ENCODE peak calls at places on chromosomes 4 and X, in six cellular contexts. One of them, this sample, is unnamed.

GRCh38 chr4:173866289-173866688 is 336.3 kb upstream of the HAND2 start:
- DNase-seq in PC-3: no peak
- DNase-seq in neural progenitor cell: no peak
- DNase-seq in PC-9: no peak
- DNase-seq in GM23338: no peak
- DNase-seq in GM23248: no peak
- DNase-seq in this sample: no peak

GRCh38 chr4:54959656-54960055 is 165.7 kb downstream of the KDR start:
- DNase-seq in PC-3: no peak
- DNase-seq in neural progenitor cell: no peak
- DNase-seq in PC-9: no peak
- DNase-seq in GM23338: no peak
- DNase-seq in GM23248: peak; percentile 83
- DNase-seq in this sample: no peak

GRCh38 chrX:103889216-103889615 is 57.2 kb upstream of the RAB9B start:
- DNase-seq in PC-3: peak; percentile 85
- DNase-seq in neural progenitor cell: no peak
- DNase-seq in PC-9: no peak
- DNase-seq in GM23338: no peak
- DNase-seq in GM23248: no peak
- DNase-seq in this sample: no peak

GRCh38 chrX:68725966-68726365 is 78.5 kb downstream of the STARD8 start:
- DNase-seq in PC-3: no peak
- DNase-seq in neural progenitor cell: no peak
- DNase-seq in PC-9: no peak
- DNase-seq in GM23338: no peak
- DNase-seq in GM23248: no peak
- DNase-seq in this sample: no peak

GRCh38 chr4:161203865-161204264 is 959.9 kb downstream of the FSTL5 start:
- DNase-seq in PC-3: no peak
- DNase-seq in neural progenitor cell: no peak
- DNase-seq in PC-9: no peak
- DNase-seq in GM23338: no peak
- DNase-seq in GM23248: no peak
- DNase-seq in this sample: no peak

GRCh38 chrX:23749576-23749975 is 6.5 kb upstream of the ACOT9 start:
- DNase-seq in PC-3: no peak
- DNase-seq in neural progenitor cell: no peak
- DNase-seq in PC-9: no peak
- DNase-seq in GM23338: no peak
- DNase-seq in GM23248: peak; percentile 16
- DNase-seq in this sample: no peak

GRCh38 chr4:60805500-60806313 is 394.4 kb upstream of the ADGRL3 start:
- DNase-seq in PC-3: peak; percentile 78
- DNase-seq in neural progenitor cell: peak; percentile 59
- DNase-seq in PC-9: no peak
- DNase-seq in GM23338: peak; percentile 80
- DNase-seq in GM23248: peak; percentile 0
- DNase-seq in this sample: peak; percentile 63

GRCh38 chr4:169199184-169199583 is 71.6 kb downstream of the SH3RF1 start:
- DNase-seq in PC-3: no peak
- DNase-seq in neural progenitor cell: no peak
- DNase-seq in PC-9: no peak
- DNase-seq in GM23338: no peak
- DNase-seq in GM23248: no peak
- DNase-seq in this sample: no peak

GRCh38 chrX:100449696-100450606 is 39.9 kb upstream of the PCDH19 start:
- DNase-seq in PC-3: peak; percentile 22
- DNase-seq in neural progenitor cell: no peak
- DNase-seq in PC-9: no peak
- DNase-seq in GM23338: no peak
- DNase-seq in GM23248: no peak
- DNase-seq in this sample: no peak

GRCh38 chrX:120753413-120754251 is 122.0 kb downstream of the CT47B1 start:
- DNase-seq in PC-3: no peak
- DNase-seq in neural progenitor cell: no peak
- DNase-seq in PC-9: no peak
- DNase-seq in GM23338: no peak
- DNase-seq in GM23248: no peak
- DNase-seq in this sample: no peak

GRCh38 chr4:77959566-77960338 is 97.1 kb downstream of the MRPL1 start:
- DNase-seq in PC-3: peak; percentile 64
- DNase-seq in neural progenitor cell: peak; percentile 80
- DNase-seq in PC-9: no peak
- DNase-seq in GM23338: peak; percentile 82
- DNase-seq in GM23248: peak; percentile 73
- DNase-seq in this sample: peak; percentile 48

GRCh38 chrX:97267376-97267775 is 383.7 kb downstream of the RPA4 start:
- DNase-seq in PC-3: no peak
- DNase-seq in neural progenitor cell: no peak
- DNase-seq in PC-9: no peak
- DNase-seq in GM23338: no peak
- DNase-seq in GM23248: peak; percentile 4
- DNase-seq in this sample: no peak

GRCh38 chr4:139934786-139935330 is 219.1 kb downstream of the MAML3 start:
- DNase-seq in PC-3: no peak
- DNase-seq in neural progenitor cell: no peak
- DNase-seq in PC-9: no peak
- DNase-seq in GM23338: no peak
- DNase-seq in GM23248: no peak
- DNase-seq in this sample: no peak

GRCh38 chr4:120991885-120992284 is 69.4 kb upstream of the PRDM5 start:
- DNase-seq in PC-3: no peak
- DNase-seq in neural progenitor cell: no peak
- DNase-seq in PC-9: no peak
- DNase-seq in GM23338: no peak
- DNase-seq in GM23248: peak; percentile 7
- DNase-seq in this sample: no peak
- H3F3A ChIP-seq in PC-3: no peaks in the 10 kb centered on the region
- H3F3A ChIP-seq in neural progenitor cell: no peaks in the 10 kb centered on the region
- H3F3A ChIP-seq in PC-9: no peaks in the 10 kb centered on the region
- H3F3A ChIP-seq in GM23338: no peaks in the 10 kb centered on the region
- H3F3A ChIP-seq in GM23248: no peaks in the 10 kb centered on the region
- H3F3A ChIP-seq in this sample: no peaks in the 10 kb centered on the region

GRCh38 chrX:43526878-43527277 is 129.2 kb upstream of the MAOA start:
- DNase-seq in PC-3: no peak
- DNase-seq in neural progenitor cell: no peak
- DNase-seq in PC-9: no peak
- DNase-seq in GM23338: no peak
- DNase-seq in GM23248: no peak
- DNase-seq in this sample: no peak

GRCh38 chrX:43526206-43526605 is 129.9 kb upstream of the MAOA start:
- DNase-seq in PC-3: no peak
- DNase-seq in neural progenitor cell: no peak
- DNase-seq in PC-9: no peak
- DNase-seq in GM23338: no peak
- DNase-seq in GM23248: no peak
- DNase-seq in this sample: no peak
- H3K4me2 ChIP-seq in PC-3: no peak overlapping the region
- H3K4me2 ChIP-seq in neural progenitor cell: no peak overlapping the region
- H3K4me2 ChIP-seq in PC-9: no peak overlapping the region
- H3K4me2 ChIP-seq in GM23338: no peak overlapping the region
- H3K4me2 ChIP-seq in GM23248: no peak overlapping the region
- H3K4me2 ChIP-seq in this sample: no peak overlapping the region

DNA sequence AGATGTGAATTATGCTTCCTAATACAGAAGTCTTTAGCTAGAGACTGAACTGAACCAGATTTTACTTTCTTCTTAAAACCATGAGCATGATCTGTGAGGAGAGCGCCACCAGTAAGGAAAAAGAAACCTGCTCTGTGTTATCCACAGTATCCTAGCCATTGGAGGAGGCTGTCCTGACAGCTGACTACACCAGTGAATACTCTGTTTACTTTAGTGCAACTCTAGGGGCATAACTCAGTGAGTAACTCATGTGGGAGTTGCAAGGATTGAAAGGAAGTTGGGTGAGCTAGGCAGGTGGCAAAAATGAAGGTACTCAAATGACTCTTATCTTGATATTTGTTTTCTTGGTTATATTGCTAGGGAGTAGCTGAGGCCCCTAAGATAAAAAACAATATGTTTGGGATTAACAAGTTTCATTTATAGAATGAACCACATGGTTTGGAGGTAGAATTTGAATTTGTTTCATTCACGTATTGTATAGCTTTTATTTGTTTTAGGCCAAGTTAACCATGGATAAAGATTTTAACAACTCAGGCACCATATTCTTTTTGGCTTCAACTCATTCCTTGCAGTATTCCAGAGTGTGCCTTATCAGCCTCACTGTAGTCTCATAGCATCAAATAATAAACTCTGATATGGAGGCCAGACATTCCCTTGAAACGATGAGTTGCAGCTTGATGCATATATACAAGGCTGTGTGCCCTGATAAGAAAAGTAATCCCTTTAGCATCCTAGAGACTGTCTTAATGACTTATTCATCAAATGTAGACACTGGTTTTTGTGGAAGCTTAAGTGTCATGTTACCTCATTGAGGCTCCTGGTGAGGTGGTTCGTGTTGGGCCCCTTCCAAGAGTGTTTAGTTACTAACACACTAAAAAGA is 2.5 kb downstream of the BMP3 start:
- DNase-seq in PC-3: peak; percentile 77
- DNase-seq in neural progenitor cell: peak; percentile 7
- DNase-seq in PC-9: peak; percentile 44
- DNase-seq in GM23338: no peak
- DNase-seq in GM23248: no peak
- DNase-seq in this sample: no peak
- TF ChIP-seq EZH2 in PC-3: no peak
- TF ChIP-seq EZH2 in neural progenitor cell: no peak
- TF ChIP-seq EZH2 in PC-9: no peak
- TF ChIP-seq EZH2 in GM23338: no peak
- TF ChIP-seq EZH2 in GM23248: no peak
- TF ChIP-seq EZH2 in this sample: no peak

GRCh38 chr4:73704314-73705055 is 35.9 kb upstream of the CXCL8 start:
- DNase-seq in PC-3: peak; percentile 100
- DNase-seq in neural progenitor cell: no peak
- DNase-seq in PC-9: peak; percentile 87
- DNase-seq in GM23338: peak; percentile 17
- DNase-seq in GM23248: peak; percentile 100
- DNase-seq in this sample: no peak
- H3F3A ChIP-seq in PC-3: peaks cover 35% of the 10 kb centered on the region
- H3F3A ChIP-seq in neural progenitor cell: no peaks in the 10 kb centered on the region
- H3F3A ChIP-seq in PC-9: peaks cover 31% of the 10 kb centered on the region
- H3F3A ChIP-seq in GM23338: no peaks in the 10 kb centered on the region
- H3F3A ChIP-seq in GM23248: peaks cover 56% of the 10 kb centered on the region
- H3F3A ChIP-seq in this sample: no peaks in the 10 kb centered on the region

This sample was measured in MM.1S.